ENCODE peak calls at places on chromosomes 1 and 21, in four cellular contexts. O is K562, I is IMR-90, W is GM12878. A is an unnamed sample.

GRCh38 chr1:15295676-15296075 is 48.7 kb downstream of the FHAD1 start:
- DNase-seq in W (no peak), I (peak), O (no peak), A (no peak)

GRCh38 chr1:110235181-110235838 is 25.2 kb downstream of the KCNC4 start:
- DNase-seq in O (no peak), I (no peak), W (no peak), A (no peak)

GRCh38 chr1:165539306-165539705 is 4.5 kb upstream of the LRRC52 start:
- DNase-seq in I (no peak), W (no peak), O (no peak), A (no peak)

GRCh38 chr1:183411091-183411490 is 7.1 kb downstream of the NMNAT2 start:
- DNase-seq in W (no peak), O (no peak), I (no peak), A (no peak)

GRCh38 chr1:44842415-44842762 is 664 bp downstream of the PTCH2 start:
- DNase-seq in W (no peak), O (no peak), I (no peak), A (no peak)

GRCh38 chr1:156053770-156054499 is at the start of gene UBQLN4:
- DNase-seq in I (peak), O (peak), W (no peak), A (peak)

GRCh38 chr21:27240901-27241300 is 274.0 kb upstream of the ADAMTS5 start:
- DNase-seq in O (no peak), W (no peak), I (no peak), A (no peak)

GRCh38 chr1:161115132-161115711 is 2.6 kb downstream of the PFDN2 start:
- DNase-seq in I (peak), W (no peak), O (no peak), A (no peak)

GRCh38 chr21:44752701-44753235 is 41.4 kb upstream of the TSPEAR start:
- DNase-seq in O (no peak), W (no peak), I (no peak), A (no peak)

GRCh38 chr1:54850737-54851136 is 36.3 kb downstream of the DHCR24 start:
- DNase-seq in O (no peak), W (no peak), I (peak), A (no peak)

GRCh38 chr1:205764578-205764977 is 10.7 kb downstream of the RAB29 start:
- DNase-seq in O (no peak), I (no peak), W (no peak), A (no peak)

GRCh38 chr1:17433261-17433660 is 6.2 kb downstream of the RCC2 start:
- DNase-seq in W (no peak), I (no peak), O (no peak), A (no peak)

GRCh38 chr1:184975208-184975875 is 1.0 kb upstream of the NIBAN1 start:
- DNase-seq in I (no peak), W (no peak), O (no peak), A (no peak)
- TF ChIP-seq CHD1 in I (no peak), W (no peak), O (no peak), A (no peak)

DNA sequence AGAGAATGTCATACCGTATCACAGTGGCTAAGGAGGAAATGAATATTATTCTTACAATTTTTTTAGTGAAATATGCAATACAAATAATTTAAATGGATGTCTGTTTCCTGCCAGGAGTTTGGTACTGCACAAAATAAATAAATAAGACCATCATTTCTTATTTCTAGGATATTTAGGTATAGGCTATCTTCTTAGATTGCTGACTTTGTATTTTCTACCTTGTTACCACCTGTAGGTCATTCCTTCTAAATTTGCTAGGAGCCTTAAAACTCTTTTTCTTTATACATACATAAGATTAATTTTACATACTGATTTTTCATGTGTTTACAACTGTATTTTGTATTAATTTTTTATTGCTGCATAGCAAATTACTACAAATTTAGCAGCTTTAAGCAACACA is 113.6 kb downstream of the NEK7 start:
- DNase-seq in O (no peak), W (no peak), I (no peak), A (no peak)
- TF ChIP-seq CHD1 in O (no peak), W (no peak), I (no peak), A (no peak)

GRCh38 chr1:115040501-115040900 is 10.9 kb downstream of the TSHB start:
- DNase-seq in I (no peak), W (no peak), O (no peak), A (no peak)

GRCh38 chr1:115036814-115037535 is 7.3 kb downstream of the TSHB start:
- DNase-seq in I (no peak), W (no peak), O (no peak), A (no peak)

GRCh38 chr1:115041654-115042053 is 12.0 kb downstream of the TSHB start:
- DNase-seq in W (no peak), I (no peak), O (no peak), A (no peak)
- TF ChIP-seq CHD1 in W (no peak), I (no peak), O (no peak), A (no peak)

GRCh38 chr21:41170442-41170841 is 2.5 kb downstream of the BACE2 start:
- DNase-seq in O (peak), I (peak), W (no peak), A (peak)
- TF ChIP-seq CHD1 in O (no peak), I (no peak), W (no peak), A (no peak)

GRCh38 chr1:115727706-115728249 is 40.7 kb downstream of the CASQ2 start:
- DNase-seq in W (no peak), I (peak), O (no peak), A (no peak)
- TF ChIP-seq CHD1 in W (no peak), I (no peak), O (no peak), A (no peak)

DNA sequence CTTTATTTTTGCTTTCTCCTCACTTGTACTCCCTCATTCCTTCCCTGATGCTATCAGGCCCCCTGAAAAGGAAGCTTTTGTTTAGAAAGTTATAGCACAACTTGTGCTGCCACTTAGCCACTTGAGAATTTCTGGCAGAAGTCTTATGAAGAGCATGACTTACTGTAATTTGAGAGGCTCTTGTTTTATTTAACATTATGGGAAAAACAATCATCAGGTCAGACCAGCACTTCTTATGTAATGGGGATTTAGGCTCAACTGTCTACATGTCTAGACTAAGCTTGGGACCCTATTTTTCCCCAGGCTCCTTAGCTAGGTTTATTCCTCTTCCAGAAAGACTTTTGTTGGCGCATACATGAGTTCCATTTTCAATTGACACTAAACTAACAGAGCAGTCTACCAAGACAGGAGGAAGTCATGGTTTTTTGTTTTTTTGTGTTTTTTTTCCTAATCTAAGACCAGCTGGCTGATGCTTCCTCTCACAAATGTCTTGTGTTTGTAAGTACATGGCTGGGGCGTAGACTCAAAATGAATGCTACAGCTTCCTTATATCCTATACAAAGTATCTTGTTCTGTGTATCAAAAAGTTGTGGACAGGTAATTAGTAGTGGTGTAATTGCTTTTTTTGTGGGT is 31.5 kb downstream of the TNFSF4 start:
- DNase-seq in O (no peak), I (peak), W (no peak), A (no peak)
- TF ChIP-seq CHD1 in O (no peak), I (no peak), W (no peak), A (no peak)